ENCODE peak calls at places on chromosomes 12 and 14, in nine cellular contexts. One of them, this sample, is unnamed.

GRCh38 chr14:96889091-96889490 is 91.9 kb downstream of the VRK1 start:
- DNase-seq in ascending aorta: no peak
- DNase-seq in cardiac muscle cell: no peak
- DNase-seq in AG09309: no peak
- DNase-seq in globus pallidus: no peak
- DNase-seq in SW480: no peak
- DNase-seq in dorsolateral prefrontal cortex: no peak
- DNase-seq in ACHN: no peak
- DNase-seq in endodermal cell: no peak
- DNase-seq in this sample: no peak

GRCh38 chr12:68538722-68539614 is 71.7 kb upstream of the RAP1B start:
- DNase-seq in endodermal cell: peak; percentile 84
- DNase-seq in dorsolateral prefrontal cortex: no peak
- DNase-seq in ACHN: no peak
- DNase-seq in AG09309: no peak
- DNase-seq in cardiac muscle cell: peak; percentile 89
- DNase-seq in ascending aorta: peak; percentile 72
- DNase-seq in globus pallidus: no peak
- DNase-seq in SW480: peak; percentile 53
- DNase-seq in this sample: peak; percentile 16

GRCh38 chr12:91866566-91866965 is 279.1 kb downstream of the BTG1 start:
- DNase-seq in ascending aorta: no peak
- DNase-seq in endodermal cell: no peak
- DNase-seq in dorsolateral prefrontal cortex: no peak
- DNase-seq in SW480: peak; percentile 97
- DNase-seq in globus pallidus: no peak
- DNase-seq in ACHN: no peak
- DNase-seq in cardiac muscle cell: no peak
- DNase-seq in AG09309: no peak
- DNase-seq in this sample: no peak

GRCh38 chr12:111288771-111289170 is 80.1 kb downstream of the PHETA1 start:
- DNase-seq in ascending aorta: no peak
- DNase-seq in endodermal cell: no peak
- DNase-seq in AG09309: no peak
- DNase-seq in dorsolateral prefrontal cortex: no peak
- DNase-seq in SW480: no peak
- DNase-seq in cardiac muscle cell: no peak
- DNase-seq in ACHN: no peak
- DNase-seq in globus pallidus: no peak
- DNase-seq in this sample: no peak

GRCh38 chr14:102055181-102055901 is 31.5 kb downstream of the HSP90AA1 start:
- DNase-seq in ascending aorta: no peak
- DNase-seq in ACHN: peak; percentile 49
- DNase-seq in dorsolateral prefrontal cortex: no peak
- DNase-seq in cardiac muscle cell: peak; percentile 86
- DNase-seq in globus pallidus: no peak
- DNase-seq in AG09309: peak; percentile 17
- DNase-seq in endodermal cell: peak; percentile 86
- DNase-seq in SW480: no peak
- DNase-seq in this sample: peak; percentile 87

GRCh38 chr12:48965447-48965846 is 6.1 kb downstream of the WNT10B start:
- DNase-seq in SW480: peak; percentile 59
- DNase-seq in globus pallidus: no peak
- DNase-seq in ACHN: peak; percentile 46
- DNase-seq in AG09309: no peak
- DNase-seq in ascending aorta: no peak
- DNase-seq in endodermal cell: peak; percentile 81
- DNase-seq in dorsolateral prefrontal cortex: no peak
- DNase-seq in cardiac muscle cell: peak; percentile 31
- DNase-seq in this sample: peak; percentile 27

GRCh38 chr14:75168586-75169335 is 7.7 kb downstream of the TMED10 start:
- DNase-seq in globus pallidus: no peak
- DNase-seq in ACHN: no peak
- DNase-seq in cardiac muscle cell: no peak
- DNase-seq in endodermal cell: no peak
- DNase-seq in ascending aorta: no peak
- DNase-seq in AG09309: no peak
- DNase-seq in SW480: no peak
- DNase-seq in dorsolateral prefrontal cortex: no peak
- DNase-seq in this sample: no peak

GRCh38 chr12:122790393-122791075 is 16.2 kb downstream of the CCDC62 start:
- DNase-seq in endodermal cell: peak; percentile 78
- DNase-seq in ascending aorta: no peak
- DNase-seq in ACHN: no peak
- DNase-seq in SW480: no peak
- DNase-seq in cardiac muscle cell: peak; percentile 15
- DNase-seq in dorsolateral prefrontal cortex: no peak
- DNase-seq in AG09309: no peak
- DNase-seq in globus pallidus: no peak
- DNase-seq in this sample: peak; percentile 47

GRCh38 chr12:122137681-122138080 is 36.3 kb downstream of the IL31 start:
- DNase-seq in globus pallidus: no peak
- DNase-seq in AG09309: no peak
- DNase-seq in SW480: peak; percentile 22
- DNase-seq in endodermal cell: peak; percentile 88
- DNase-seq in cardiac muscle cell: no peak
- DNase-seq in dorsolateral prefrontal cortex: no peak
- DNase-seq in ascending aorta: no peak
- DNase-seq in ACHN: no peak
- DNase-seq in this sample: no peak

GRCh38 chr12:77766224-77766623 is 64.5 kb upstream of the NAV3 start:
- DNase-seq in SW480: no peak
- DNase-seq in dorsolateral prefrontal cortex: no peak
- DNase-seq in ACHN: no peak
- DNase-seq in ascending aorta: no peak
- DNase-seq in endodermal cell: no peak
- DNase-seq in AG09309: no peak
- DNase-seq in cardiac muscle cell: peak; percentile 70
- DNase-seq in globus pallidus: peak; percentile 4
- DNase-seq in this sample: no peak

GRCh38 chr14:34330846-34331245 is 131.2 kb downstream of the SPTSSA start:
- DNase-seq in endodermal cell: no peak
- DNase-seq in cardiac muscle cell: no peak
- DNase-seq in ascending aorta: no peak
- DNase-seq in ACHN: no peak
- DNase-seq in dorsolateral prefrontal cortex: no peak
- DNase-seq in globus pallidus: no peak
- DNase-seq in AG09309: no peak
- DNase-seq in SW480: no peak
- DNase-seq in this sample: peak; percentile 59

GRCh38 chr12:84313326-84313675 is 599.3 kb downstream of the SLC6A15 start:
- DNase-seq in globus pallidus: no peak
- DNase-seq in dorsolateral prefrontal cortex: no peak
- DNase-seq in ACHN: no peak
- DNase-seq in cardiac muscle cell: no peak
- DNase-seq in ascending aorta: no peak
- DNase-seq in endodermal cell: no peak
- DNase-seq in AG09309: no peak
- DNase-seq in SW480: no peak
- DNase-seq in this sample: no peak

GRCh38 chr12:15527201-15527782 is 205.0 kb downstream of the PTPRO start:
- DNase-seq in endodermal cell: peak; percentile 71
- DNase-seq in cardiac muscle cell: peak; percentile 50
- DNase-seq in AG09309: no peak
- DNase-seq in ACHN: peak; percentile 49
- DNase-seq in SW480: no peak
- DNase-seq in globus pallidus: no peak
- DNase-seq in ascending aorta: peak; percentile 69
- DNase-seq in dorsolateral prefrontal cortex: peak; percentile 64
- DNase-seq in this sample: peak; percentile 61

GRCh38 chr12:85679296-85679695 is 156.9 kb downstream of the RASSF9 start:
- DNase-seq in endodermal cell: no peak
- DNase-seq in dorsolateral prefrontal cortex: no peak
- DNase-seq in ascending aorta: no peak
- DNase-seq in cardiac muscle cell: no peak
- DNase-seq in ACHN: no peak
- DNase-seq in globus pallidus: no peak
- DNase-seq in AG09309: no peak
- DNase-seq in SW480: no peak
- DNase-seq in this sample: no peak

GRCh38 chr14:104252256-104253215 is 114.1 kb downstream of the KIF26A start:
- DNase-seq in ACHN: no peak
- DNase-seq in SW480: no peak
- DNase-seq in endodermal cell: no peak
- DNase-seq in AG09309: no peak
- DNase-seq in cardiac muscle cell: no peak
- DNase-seq in globus pallidus: no peak
- DNase-seq in ascending aorta: no peak
- DNase-seq in dorsolateral prefrontal cortex: no peak
- DNase-seq in this sample: no peak

GRCh38 chr12:53098354-53098981 is 1.0 kb downstream of the IGFBP6 start:
- DNase-seq in cardiac muscle cell: peak; percentile 56
- DNase-seq in AG09309: no peak
- DNase-seq in globus pallidus: no peak
- DNase-seq in SW480: peak; percentile 80
- DNase-seq in ascending aorta: peak; percentile 85
- DNase-seq in dorsolateral prefrontal cortex: peak; percentile 63
- DNase-seq in endodermal cell: peak; percentile 70
- DNase-seq in ACHN: peak; percentile 90
- DNase-seq in this sample: peak; percentile 45

GRCh38 chr14:101119830-101120571 is 216.5 kb upstream of the RTL1 start:
- DNase-seq in ACHN: no peak
- DNase-seq in endodermal cell: peak; percentile 64
- DNase-seq in dorsolateral prefrontal cortex: no peak
- DNase-seq in AG09309: no peak
- DNase-seq in globus pallidus: no peak
- DNase-seq in SW480: no peak
- DNase-seq in ascending aorta: peak; percentile 55
- DNase-seq in cardiac muscle cell: peak; percentile 7
- DNase-seq in this sample: no peak

GRCh38 chr14:35414365-35414764 is 9.8 kb upstream of the NFKBIA start:
- DNase-seq in AG09309: no peak
- DNase-seq in cardiac muscle cell: peak; percentile 64
- DNase-seq in ascending aorta: no peak
- DNase-seq in ACHN: peak; percentile 17
- DNase-seq in globus pallidus: no peak
- DNase-seq in dorsolateral prefrontal cortex: no peak
- DNase-seq in SW480: no peak
- DNase-seq in endodermal cell: no peak
- DNase-seq in this sample: no peak

GRCh38 chr14:73188501-73188903 is 48.8 kb upstream of the PAPLN start:
- DNase-seq in ACHN: peak; percentile 56
- DNase-seq in globus pallidus: no peak
- DNase-seq in SW480: no peak
- DNase-seq in endodermal cell: no peak
- DNase-seq in AG09309: peak; percentile 11
- DNase-seq in ascending aorta: no peak
- DNase-seq in dorsolateral prefrontal cortex: no peak
- DNase-seq in cardiac muscle cell: peak; percentile 61
- DNase-seq in this sample: peak; percentile 71

GRCh38 chr12:32917094-32917611 is 20.6 kb upstream of the PKP2 start:
- DNase-seq in ascending aorta: no peak
- DNase-seq in endodermal cell: no peak
- DNase-seq in globus pallidus: no peak
- DNase-seq in cardiac muscle cell: peak; percentile 75
- DNase-seq in AG09309: no peak
- DNase-seq in SW480: no peak
- DNase-seq in dorsolateral prefrontal cortex: no peak
- DNase-seq in ACHN: no peak
- DNase-seq in this sample: peak; percentile 95

GRCh38 chr12:105322070-105322469 is 8.4 kb upstream of the C12orf75 start:
- DNase-seq in cardiac muscle cell: no peak
- DNase-seq in globus pallidus: no peak
- DNase-seq in ascending aorta: no peak
- DNase-seq in SW480: no peak
- DNase-seq in dorsolateral prefrontal cortex: no peak
- DNase-seq in endodermal cell: no peak
- DNase-seq in AG09309: peak; percentile 50
- DNase-seq in ACHN: no peak
- DNase-seq in this sample: no peak

GRCh38 chr12:52823761-52824450 is 10.0 kb upstream of the KRT4 start:
- DNase-seq in ascending aorta: no peak
- DNase-seq in cardiac muscle cell: no peak
- DNase-seq in ACHN: no peak
- DNase-seq in AG09309: no peak
- DNase-seq in dorsolateral prefrontal cortex: no peak
- DNase-seq in SW480: no peak
- DNase-seq in endodermal cell: no peak
- DNase-seq in globus pallidus: no peak
- DNase-seq in this sample: no peak

GRCh38 chr12:48414046-48414445 is 58.3 kb upstream of the ANP32D start:
- DNase-seq in cardiac muscle cell: peak; percentile 30
- DNase-seq in ACHN: no peak
- DNase-seq in globus pallidus: peak; percentile 67
- DNase-seq in endodermal cell: no peak
- DNase-seq in AG09309: no peak
- DNase-seq in dorsolateral prefrontal cortex: peak; percentile 60
- DNase-seq in SW480: no peak
- DNase-seq in ascending aorta: no peak
- DNase-seq in this sample: no peak